ENCODE peak calls at places on chromosomes 5 and 9, in ten cellular contexts. One of them, this sample, is unnamed.

GRCh38 chr9:93660647-93661046 is 84.3 kb downstream of the PHF2 start:
- DNase-seq in fibroblast of the aortic adventitia: no peak
- DNase-seq in AG04450: no peak
- DNase-seq in MM.1S: no peak
- DNase-seq in GM06990: no peak
- DNase-seq in mammary epithelial cell: no peak
- DNase-seq in tibial artery: peak
- DNase-seq in HL-60: no peak
- DNase-seq in fibroblast of mammary gland: no peak
- DNase-seq in A549: no peak
- DNase-seq in this sample: no peak

GRCh38 chr9:131670247-131670681 is 69.6 kb downstream of the RAPGEF1 start:
- DNase-seq in HL-60: no peak
- DNase-seq in mammary epithelial cell: no peak
- DNase-seq in A549: no peak
- DNase-seq in MM.1S: no peak
- DNase-seq in AG04450: no peak
- DNase-seq in GM06990: no peak
- DNase-seq in fibroblast of mammary gland: no peak
- DNase-seq in tibial artery: peak
- DNase-seq in fibroblast of the aortic adventitia: no peak
- DNase-seq in this sample: no peak

GRCh38 chr9:21661626-21662025 is 140.8 kb upstream of the MTAP start:
- DNase-seq in HL-60: no peak
- DNase-seq in mammary epithelial cell: no peak
- DNase-seq in AG04450: no peak
- DNase-seq in A549: no peak
- DNase-seq in MM.1S: no peak
- DNase-seq in GM06990: no peak
- DNase-seq in fibroblast of mammary gland: peak
- DNase-seq in tibial artery: no peak
- DNase-seq in fibroblast of the aortic adventitia: peak
- DNase-seq in this sample: no peak

GRCh38 chr9:96192710-96193109 is 109.3 kb downstream of the HSD17B3 start:
- DNase-seq in fibroblast of mammary gland: no peak
- DNase-seq in fibroblast of the aortic adventitia: no peak
- DNase-seq in tibial artery: no peak
- DNase-seq in AG04450: no peak
- DNase-seq in GM06990: no peak
- DNase-seq in A549: no peak
- DNase-seq in MM.1S: no peak
- DNase-seq in HL-60: no peak
- DNase-seq in mammary epithelial cell: no peak
- DNase-seq in this sample: no peak

GRCh38 chr9:71812385-71812784 is 44.1 kb upstream of the CEMIP2 start:
- DNase-seq in A549: no peak
- DNase-seq in MM.1S: no peak
- DNase-seq in mammary epithelial cell: no peak
- DNase-seq in fibroblast of mammary gland: peak
- DNase-seq in tibial artery: peak
- DNase-seq in HL-60: no peak
- DNase-seq in fibroblast of the aortic adventitia: peak
- DNase-seq in GM06990: no peak
- DNase-seq in AG04450: no peak
- DNase-seq in this sample: no peak

GRCh38 chr5:112210430-112211005 is 208.6 kb downstream of the EPB41L4A start:
- DNase-seq in fibroblast of the aortic adventitia: peak
- DNase-seq in HL-60: no peak
- DNase-seq in MM.1S: peak
- DNase-seq in A549: peak
- DNase-seq in tibial artery: peak
- DNase-seq in GM06990: no peak
- DNase-seq in AG04450: no peak
- DNase-seq in fibroblast of mammary gland: peak
- DNase-seq in mammary epithelial cell: no peak
- DNase-seq in this sample: peak

GRCh38 chr9:23394189-23394588 is 431.9 kb downstream of the ELAVL2 start:
- DNase-seq in HL-60: no peak
- DNase-seq in MM.1S: no peak
- DNase-seq in tibial artery: no peak
- DNase-seq in fibroblast of the aortic adventitia: no peak
- DNase-seq in mammary epithelial cell: no peak
- DNase-seq in fibroblast of mammary gland: no peak
- DNase-seq in AG04450: no peak
- DNase-seq in A549: no peak
- DNase-seq in GM06990: no peak
- DNase-seq in this sample: no peak

GRCh38 chr5:115657883-115658233 is 32.0 kb upstream of the TMED7 start:
- DNase-seq in mammary epithelial cell: peak
- DNase-seq in AG04450: peak
- DNase-seq in HL-60: no peak
- DNase-seq in MM.1S: no peak
- DNase-seq in A549: peak
- DNase-seq in fibroblast of mammary gland: peak
- DNase-seq in GM06990: no peak
- DNase-seq in fibroblast of the aortic adventitia: peak
- DNase-seq in tibial artery: no peak
- DNase-seq in this sample: no peak

GRCh38 chr9:113687680-113688371 is 188.3 kb upstream of the ZNF618 start:
- DNase-seq in HL-60: no peak
- DNase-seq in GM06990: no peak
- DNase-seq in tibial artery: no peak
- DNase-seq in MM.1S: no peak
- DNase-seq in mammary epithelial cell: no peak
- DNase-seq in A549: no peak
- DNase-seq in fibroblast of the aortic adventitia: no peak
- DNase-seq in fibroblast of mammary gland: no peak
- DNase-seq in AG04450: no peak
- DNase-seq in this sample: no peak

GRCh38 chr9:78132688-78133033 is 101.0 kb upstream of the GNAQ start:
- DNase-seq in MM.1S: peak
- DNase-seq in GM06990: no peak
- DNase-seq in tibial artery: no peak
- DNase-seq in fibroblast of mammary gland: no peak
- DNase-seq in mammary epithelial cell: no peak
- DNase-seq in AG04450: no peak
- DNase-seq in HL-60: no peak
- DNase-seq in A549: no peak
- DNase-seq in fibroblast of the aortic adventitia: peak
- DNase-seq in this sample: no peak

GRCh38 chr5:1521671-1522600 is 1.8 kb downstream of the LPCAT1 start:
- DNase-seq in AG04450: peak
- DNase-seq in MM.1S: no peak
- DNase-seq in HL-60: no peak
- DNase-seq in fibroblast of mammary gland: peak
- DNase-seq in tibial artery: peak
- DNase-seq in A549: no peak
- DNase-seq in fibroblast of the aortic adventitia: peak
- DNase-seq in mammary epithelial cell: peak
- DNase-seq in GM06990: no peak
- DNase-seq in this sample: no peak

GRCh38 chr5:116652196-116652729 is 77.6 kb upstream of the SEMA6A start:
- DNase-seq in A549: no peak
- DNase-seq in mammary epithelial cell: peak
- DNase-seq in GM06990: peak
- DNase-seq in fibroblast of the aortic adventitia: no peak
- DNase-seq in AG04450: no peak
- DNase-seq in HL-60: no peak
- DNase-seq in tibial artery: no peak
- DNase-seq in MM.1S: no peak
- DNase-seq in fibroblast of mammary gland: peak
- DNase-seq in this sample: peak

GRCh38 chr5:4480528-4481404 is 659.4 kb upstream of the ADAMTS16 start:
- DNase-seq in tibial artery: no peak
- DNase-seq in fibroblast of mammary gland: no peak
- DNase-seq in GM06990: no peak
- DNase-seq in mammary epithelial cell: no peak
- DNase-seq in MM.1S: no peak
- DNase-seq in HL-60: no peak
- DNase-seq in A549: no peak
- DNase-seq in AG04450: no peak
- DNase-seq in fibroblast of the aortic adventitia: no peak
- DNase-seq in this sample: no peak

GRCh38 chr5:109844695-109845094 is 155.0 kb downstream of the MAN2A1 start:
- DNase-seq in AG04450: no peak
- DNase-seq in A549: no peak
- DNase-seq in fibroblast of the aortic adventitia: peak
- DNase-seq in GM06990: no peak
- DNase-seq in MM.1S: no peak
- DNase-seq in tibial artery: no peak
- DNase-seq in HL-60: no peak
- DNase-seq in fibroblast of mammary gland: peak
- DNase-seq in mammary epithelial cell: peak
- DNase-seq in this sample: no peak

GRCh38 chr5:26700759-26701384 is 337.5 kb downstream of the CDH9 start:
- DNase-seq in fibroblast of mammary gland: peak
- DNase-seq in A549: peak
- DNase-seq in mammary epithelial cell: peak
- DNase-seq in GM06990: no peak
- DNase-seq in fibroblast of the aortic adventitia: no peak
- DNase-seq in MM.1S: peak
- DNase-seq in tibial artery: no peak
- DNase-seq in HL-60: no peak
- DNase-seq in AG04450: no peak
- DNase-seq in this sample: peak

GRCh38 chr9:35553670-35554543 is 51.2 kb upstream of the TESK1 start:
- DNase-seq in fibroblast of mammary gland: peak
- DNase-seq in tibial artery: peak
- DNase-seq in A549: peak
- DNase-seq in HL-60: peak
- DNase-seq in mammary epithelial cell: peak
- DNase-seq in AG04450: peak
- DNase-seq in fibroblast of the aortic adventitia: peak
- DNase-seq in GM06990: no peak
- DNase-seq in MM.1S: peak
- DNase-seq in this sample: peak

GRCh38 chr5:178249191-178249989 is 16.8 kb upstream of the PHYKPL start:
- DNase-seq in tibial artery: no peak
- DNase-seq in A549: no peak
- DNase-seq in mammary epithelial cell: peak
- DNase-seq in MM.1S: no peak
- DNase-seq in HL-60: no peak
- DNase-seq in GM06990: no peak
- DNase-seq in AG04450: no peak
- DNase-seq in fibroblast of the aortic adventitia: peak
- DNase-seq in fibroblast of mammary gland: peak
- DNase-seq in this sample: no peak

GRCh38 chr5:146644811-146645210 is 128.8 kb upstream of the GPR151 start:
- DNase-seq in AG04450: no peak
- DNase-seq in GM06990: no peak
- DNase-seq in fibroblast of mammary gland: no peak
- DNase-seq in mammary epithelial cell: no peak
- DNase-seq in tibial artery: no peak
- DNase-seq in fibroblast of the aortic adventitia: no peak
- DNase-seq in A549: no peak
- DNase-seq in MM.1S: no peak
- DNase-seq in HL-60: no peak
- DNase-seq in this sample: no peak

GRCh38 chr5:126814721-126815404 is 37.9 kb downstream of the LMNB1 start:
- DNase-seq in HL-60: no peak
- DNase-seq in AG04450: no peak
- DNase-seq in fibroblast of the aortic adventitia: peak
- DNase-seq in MM.1S: no peak
- DNase-seq in tibial artery: no peak
- DNase-seq in fibroblast of mammary gland: peak
- DNase-seq in A549: peak
- DNase-seq in GM06990: no peak
- DNase-seq in mammary epithelial cell: no peak
- DNase-seq in this sample: no peak
- H3K4me3 ChIP-seq in HL-60: no peak
- H3K4me3 ChIP-seq in AG04450: no peak
- H3K4me3 ChIP-seq in fibroblast of the aortic adventitia: no peak
- H3K4me3 ChIP-seq in MM.1S: no peak
- H3K4me3 ChIP-seq in tibial artery: no peak
- H3K4me3 ChIP-seq in fibroblast of mammary gland: no peak
- H3K4me3 ChIP-seq in A549: no peak
- H3K4me3 ChIP-seq in GM06990: no peak
- H3K4me3 ChIP-seq in mammary epithelial cell: no peak
- H3K4me3 ChIP-seq in this sample: no peak

DNA sequence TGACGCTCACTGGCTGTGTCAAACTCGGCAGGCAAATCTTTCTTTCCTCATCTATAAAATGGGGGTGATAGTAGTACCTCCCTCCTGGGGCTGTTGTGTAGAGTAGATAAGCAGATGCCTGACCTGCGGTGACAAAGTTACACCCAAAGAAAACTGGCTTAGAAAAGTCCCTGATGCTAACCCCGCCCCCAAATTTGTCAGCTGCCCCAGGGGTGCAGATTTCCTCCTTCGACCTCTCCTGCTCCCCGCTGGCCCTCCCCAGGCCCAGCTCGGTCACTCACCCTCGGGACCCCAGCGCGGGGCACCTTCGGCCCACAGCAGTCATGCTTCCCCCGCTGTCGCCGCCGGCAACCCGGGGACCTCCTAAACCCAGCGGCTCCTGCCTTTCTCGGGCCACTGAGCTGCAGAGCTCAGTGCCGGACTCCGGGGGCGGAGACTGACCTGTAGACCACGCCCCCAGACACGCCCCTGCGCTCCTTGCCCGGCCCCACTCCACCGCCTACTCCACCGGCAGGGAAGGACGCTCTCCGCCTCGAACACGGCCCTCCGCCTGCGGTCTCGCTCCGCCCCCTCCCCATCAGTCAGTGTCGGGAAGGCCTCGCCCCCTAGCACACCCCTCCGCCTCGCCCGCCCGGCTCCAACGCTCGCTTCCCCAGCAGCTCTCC is 7.4 kb downstream of the SH2D3C start:
- DNase-seq in tibial artery: peak
- DNase-seq in AG04450: peak
- DNase-seq in A549: peak
- DNase-seq in fibroblast of the aortic adventitia: peak
- DNase-seq in GM06990: peak
- DNase-seq in fibroblast of mammary gland: peak
- DNase-seq in MM.1S: peak
- DNase-seq in mammary epithelial cell: peak
- DNase-seq in HL-60: peak
- DNase-seq in this sample: peak
- TF ChIP-seq CTCF in tibial artery: no peak
- TF ChIP-seq CTCF in AG04450: no peak
- TF ChIP-seq CTCF in A549: no peak
- TF ChIP-seq CTCF in fibroblast of the aortic adventitia: no peak
- TF ChIP-seq CTCF in GM06990: no peak
- TF ChIP-seq CTCF in fibroblast of mammary gland: no peak
- TF ChIP-seq CTCF in MM.1S: no peak
- TF ChIP-seq CTCF in mammary epithelial cell: no peak
- TF ChIP-seq CTCF in HL-60: no peak
- TF ChIP-seq CTCF in this sample: no peak

GRCh38 chr9:130661461-130662098 is 2.8 kb upstream of the PRDM12 start:
- DNase-seq in fibroblast of mammary gland: no peak
- DNase-seq in mammary epithelial cell: no peak
- DNase-seq in GM06990: no peak
- DNase-seq in HL-60: no peak
- DNase-seq in AG04450: no peak
- DNase-seq in MM.1S: no peak
- DNase-seq in tibial artery: no peak
- DNase-seq in A549: no peak
- DNase-seq in fibroblast of the aortic adventitia: no peak
- DNase-seq in this sample: no peak
- H3K4me3 ChIP-seq in fibroblast of mammary gland: no peak
- H3K4me3 ChIP-seq in mammary epithelial cell: no peak
- H3K4me3 ChIP-seq in GM06990: no peak
- H3K4me3 ChIP-seq in HL-60: no peak
- H3K4me3 ChIP-seq in AG04450: no peak
- H3K4me3 ChIP-seq in MM.1S: no peak
- H3K4me3 ChIP-seq in tibial artery: peak
- H3K4me3 ChIP-seq in A549: peak
- H3K4me3 ChIP-seq in fibroblast of the aortic adventitia: no peak
- H3K4me3 ChIP-seq in this sample: no peak

GRCh38 chr5:79924936-79925893 is 65.8 kb downstream of the MTX3 start:
- DNase-seq in MM.1S: peak
- DNase-seq in fibroblast of mammary gland: peak
- DNase-seq in HL-60: no peak
- DNase-seq in GM06990: no peak
- DNase-seq in tibial artery: no peak
- DNase-seq in mammary epithelial cell: no peak
- DNase-seq in AG04450: no peak
- DNase-seq in A549: peak
- DNase-seq in fibroblast of the aortic adventitia: peak
- DNase-seq in this sample: peak
- TF ChIP-seq CTCF in MM.1S: peak
- TF ChIP-seq CTCF in fibroblast of mammary gland: peak
- TF ChIP-seq CTCF in HL-60: no peak
- TF ChIP-seq CTCF in GM06990: peak
- TF ChIP-seq CTCF in tibial artery: no peak
- TF ChIP-seq CTCF in mammary epithelial cell: peak
- TF ChIP-seq CTCF in AG04450: peak
- TF ChIP-seq CTCF in A549: no peak
- TF ChIP-seq CTCF in fibroblast of the aortic adventitia: peak
- TF ChIP-seq CTCF in this sample: peak